ENCODE peak calls at places on chromosomes 13 and 19, in six cellular contexts. R is dorsolateral prefrontal cortex, B is adrenal gland, G is choroid plexus epithelial cell, N is fibroblast of pulmonary artery, T is HFFc6. A is an unnamed sample.

GRCh38 chr13:39676315-39676876 is 20.9 kb downstream of the COG6 start:
- DNase-seq in N (peak; percentile 75), R (no peak), T (peak; percentile 46), B (no peak), G (peak; percentile 78), A (no peak)

GRCh38 chr13:109100705-109101104 is 471.3 kb downstream of the MYO16 start:
- DNase-seq in N (no peak), G (peak; percentile 2), T (no peak), B (no peak), R (no peak), A (no peak)

GRCh38 chr13:112686987-112687386 is 2.9 kb upstream of the ATP11A start:
- DNase-seq in T (no peak), R (no peak), N (no peak), B (peak; percentile 49), G (no peak), A (no peak)

GRCh38 chr19:47699360-47699917 is 13.8 kb upstream of the EHD2 start:
- DNase-seq in N (peak; percentile 41), T (no peak), R (no peak), G (peak; percentile 56), B (peak; percentile 78), A (peak; percentile 59)

GRCh38 chr19:55116232-55117062 is 990 bp downstream of the PPP1R12C start:
- DNase-seq in G (peak; percentile 74), T (peak; percentile 73), N (peak; percentile 71), R (peak; percentile 87), B (peak; percentile 87), A (no peak)

GRCh38 chr13:83666126-83666525 is 216.1 kb downstream of the SLITRK1 start:
- DNase-seq in B (no peak), N (no peak), G (peak; percentile 24), R (no peak), T (peak; percentile 13), A (no peak)

GRCh38 chr13:58619396-58620113 is 988.0 kb downstream of the PCDH17 start:
- DNase-seq in R (no peak), G (no peak), T (no peak), B (no peak), N (no peak), A (no peak)

GRCh38 chr13:71210861-71211260 is 656.1 kb downstream of the DACH1 start:
- DNase-seq in B (no peak), N (no peak), G (no peak), T (no peak), R (no peak), A (no peak)

GRCh38 chr19:46413262-46414031 is at the start of gene CCDC8:
- DNase-seq in G (peak; percentile 98), T (peak; percentile 64), B (peak; percentile 94), R (no peak), N (peak; percentile 96), A (peak; percentile 85)

GRCh38 chr19:33080761-33081681 is at the start of gene GPATCH1:
- DNase-seq in G (peak; percentile 82), T (peak; percentile 83), B (peak; percentile 91), R (peak; percentile 95), N (peak; percentile 83), A (peak; percentile 84)

GRCh38 chr19:48818234-48818823 is 7.5 kb upstream of the BCAT2 start:
- DNase-seq in R (no peak), B (no peak), G (no peak), T (no peak), N (no peak), A (no peak)

GRCh38 chr13:49292742-49293498 is 45.2 kb downstream of the CDADC1 start:
- DNase-seq in G (peak; percentile 91), B (peak; percentile 73), R (no peak), T (peak; percentile 43), N (peak; percentile 92), A (no peak)

GRCh38 chr19:14091885-14092462 is 1.4 kb upstream of the SAMD1 start:
- DNase-seq in R (no peak), G (no peak), N (no peak), B (no peak), T (no peak), A (no peak)

GRCh38 chr13:73337511-73337910 is 278.7 kb downstream of the KLF5 start:
- DNase-seq in R (no peak), G (peak; percentile 23), T (no peak), N (no peak), B (no peak), A (no peak)

GRCh38 chr19:11092181-11092538 is 2.9 kb downstream of the LDLR start:
- DNase-seq in N (peak; percentile 84), T (peak; percentile 77), R (no peak), G (peak; percentile 75), B (no peak), A (no peak)

GRCh38 chr13:111511805-111512504 is 191.5 kb downstream of the TEX29 start:
- DNase-seq in B (no peak), R (no peak), T (no peak), G (no peak), N (no peak), A (no peak)

GRCh38 chr13:110012102-110012739 is 225.8 kb upstream of the IRS2 start:
- DNase-seq in G (peak; percentile 98), R (no peak), N (peak; percentile 93), T (peak; percentile 97), B (no peak), A (no peak)

GRCh38 chr19:29620931-29621351 is 14.9 kb downstream of the POP4 start:
- DNase-seq in B (no peak), G (peak; percentile 19), T (no peak), N (no peak), R (no peak), A (no peak)

GRCh38 chr13:89363144-89363543 is 1692.0 kb downstream of the SLITRK5 start:
- DNase-seq in G (no peak), N (no peak), R (no peak), T (no peak), B (no peak), A (no peak)

GRCh38 chr13:106376411-106377112 is 158.9 kb downstream of the EFNB2 start:
- DNase-seq in G (peak; percentile 99), N (peak; percentile 92), R (peak; percentile 69), B (no peak), T (peak; percentile 78), A (no peak)

GRCh38 chr19:5115771-5116202 is 146.9 kb downstream of the KDM4B start:
- DNase-seq in T (no peak), B (no peak), G (peak; percentile 69), N (peak; percentile 66), R (no peak), A (no peak)

GRCh38 chr19:18597809-18598660 is 8.6 kb downstream of the CRLF1 start:
- DNase-seq in B (no peak), T (no peak), N (no peak), R (no peak), G (no peak), A (no peak)

GRCh38 chr19:18119243-18120105 is 21.9 kb downstream of the MAST3 start:
- DNase-seq in T (no peak), N (no peak), B (no peak), R (peak; percentile 83), G (no peak), A (no peak)

GRCh38 chr19:33490041-33490451 is 31.5 kb downstream of the PEPD start:
- DNase-seq in B (no peak), T (no peak), G (no peak), R (peak; percentile 21), N (no peak), A (no peak)

GRCh38 chr13:51861728-51862300 is at the start of gene CCDC70:
- DNase-seq in R (no peak), T (peak; percentile 21), G (peak; percentile 29), N (peak; percentile 31), B (no peak), A (no peak)

GRCh38 chr13:19957320-19958118 is 1.0 kb upstream of the ZMYM2 start:
- DNase-seq in G (peak; percentile 90), T (peak; percentile 16), R (peak; percentile 86), N (peak; percentile 84), B (peak; percentile 95), A (peak; percentile 63)
- TF ChIP-seq CTCF in G (peak; percentile 80), T (peak; percentile 81), R (peak; percentile 71), N (peak; percentile 67), B (peak; percentile 81), A (peak; percentile 78)

DNA sequence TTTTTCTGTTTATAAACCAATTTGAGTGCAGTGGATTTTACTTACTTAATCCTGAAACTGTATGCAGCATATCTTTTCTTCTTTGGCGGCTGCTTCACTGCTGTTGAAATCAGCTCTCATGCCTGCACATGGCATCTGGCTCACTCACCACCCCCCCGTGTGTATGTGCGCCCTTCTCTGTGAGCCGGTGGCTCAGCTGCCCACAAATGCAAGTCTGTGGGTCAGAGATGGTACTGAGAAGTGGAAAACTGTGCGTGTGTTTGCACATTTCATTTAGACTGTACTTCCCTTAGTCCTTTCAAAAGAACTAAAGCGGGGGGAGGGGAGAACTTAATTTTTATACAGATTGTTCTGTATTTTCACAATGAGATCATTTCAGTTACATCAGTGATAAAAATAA is 307.6 kb downstream of the SHISA2 start:
- DNase-seq in N (no peak), B (no peak), T (no peak), G (peak; percentile 24), R (no peak), A (no peak)
- TF ChIP-seq CTCF in N (no peak), B (no peak), T (no peak), G (no peak), R (no peak), A (no peak)

GRCh38 chr19:13037718-13038117 is 42.4 kb downstream of the NFIX start:
- DNase-seq in G (no peak), R (no peak), N (no peak), T (no peak), B (no peak), A (no peak)

GRCh38 chr19:13035820-13036365 is 40.6 kb downstream of the NFIX start:
- DNase-seq in T (no peak), B (no peak), N (no peak), R (no peak), G (no peak), A (no peak)

GRCh38 chr19:13037161-13037560 is 41.9 kb downstream of the NFIX start:
- DNase-seq in B (no peak), R (no peak), N (peak; percentile 86), T (peak; percentile 83), G (peak; percentile 86), A (no peak)

GRCh38 chr19:13034636-13035035 is 39.4 kb downstream of the NFIX start:
- DNase-seq in B (no peak), T (no peak), N (no peak), G (no peak), R (no peak), A (no peak)

GRCh38 chr19:13036366-13036976 is 41.2 kb downstream of the NFIX start:
- DNase-seq in T (peak; percentile 47), N (peak; percentile 69), B (peak; percentile 66), G (peak; percentile 30), R (no peak), A (no peak)
- TF ChIP-seq CTCF in T (peak; percentile 34), N (no peak), B (no peak), G (no peak), R (no peak), A (no peak)

GRCh38 chr19:43723588-43723987 is 7.7 kb downstream of the IRGC start:
- DNase-seq in N (peak; percentile 27), T (no peak), G (no peak), R (no peak), B (no peak), A (no peak)
- TF ChIP-seq CTCF in N (peak; percentile 42), T (peak; percentile 70), G (peak; percentile 53), R (peak; percentile 26), B (no peak), A (no peak)